ENCODE peak calls at places on chromosomes 5 and 9, in nine cellular contexts. Y is H1, S is vagina, O is ovary, K is IMR-90, P is uterus, A is spleen, M is heart left ventricle, V is tibial nerve. T is an unnamed sample.

GRCh38 chr9:135410831-135411473 is 68.6 kb upstream of the PPP1R26 start:
- DNase-seq in Y (no peak), S (no peak), O (no peak), K (no peak), P (no peak), A (peak; percentile 64), M (no peak), V (no peak), T (no peak)

GRCh38 chr5:36575367-36575781 is 31.0 kb upstream of the SLC1A3 start:
- DNase-seq in Y (no peak), S (no peak), O (peak; percentile 35), K (peak; percentile 15), P (no peak), A (no peak), M (no peak), V (no peak), T (no peak)

GRCh38 chr5:171842006-171842776 is 56.6 kb downstream of the SMIM23 start:
- DNase-seq in Y (no peak), S (no peak), O (no peak), K (no peak), P (no peak), A (peak; percentile 23), M (no peak), V (no peak), T (no peak)

GRCh38 chr9:116939605-116940004 is 252.5 kb downstream of the TRIM32 start:
- DNase-seq in Y (no peak), S (no peak), O (no peak), K (peak; percentile 89), P (no peak), A (no peak), M (no peak), V (no peak), T (no peak)

GRCh38 chr9:133282454-133283238 is 7.6 kb upstream of the ABO start:
- DNase-seq in Y (no peak), S (no peak), O (no peak), K (no peak), P (no peak), A (no peak), M (no peak), V (no peak), T (no peak)

GRCh38 chr5:14476791-14477435 is 104.7 kb upstream of the OTULINL start:
- DNase-seq in Y (no peak), S (no peak), O (no peak), K (peak; percentile 90), P (no peak), A (no peak), M (no peak), V (no peak), T (no peak)

GRCh38 chr5:1437452-1437851 is 7.8 kb downstream of the SLC6A3 start:
- DNase-seq in Y (peak; percentile 13), S (no peak), O (no peak), K (peak; percentile 26), P (no peak), A (no peak), M (no peak), V (no peak), T (no peak)

GRCh38 chr5:165209101-165209727 is 1703.8 kb downstream of the MAT2B start:
- DNase-seq in Y (no peak), S (no peak), O (no peak), K (peak; percentile 37), P (no peak), A (no peak), M (no peak), V (no peak), T (no peak)

GRCh38 chr5:136014049-136014516 is 14.7 kb upstream of the TGFBI start:
- DNase-seq in Y (no peak), S (no peak), O (no peak), K (no peak), P (peak; percentile 51), A (no peak), M (no peak), V (no peak), T (no peak)

GRCh38 chr9:115411993-115412452 is 294.1 kb upstream of the TNC start:
- DNase-seq in Y (no peak), S (no peak), O (no peak), K (peak; percentile 83), P (no peak), A (no peak), M (no peak), V (no peak), T (no peak)

GRCh38 chr5:119368238-119368630 is 12.4 kb downstream of the TNFAIP8 start:
- DNase-seq in Y (no peak), S (no peak), O (no peak), K (no peak), P (no peak), A (no peak), M (no peak), V (no peak), T (no peak)

GRCh38 chr9:128987800-128988199 is 40.3 kb downstream of the NUP188 start:
- DNase-seq in Y (no peak), S (no peak), O (no peak), K (peak; percentile 80), P (no peak), A (no peak), M (no peak), V (no peak), T (no peak)

GRCh38 chr5:43785198-43785597 is 182.2 kb downstream of the NNT start:
- DNase-seq in Y (no peak), S (no peak), O (no peak), K (no peak), P (no peak), A (no peak), M (no peak), V (no peak), T (no peak)

GRCh38 chr5:102547161-102547560 is 48.4 kb upstream of the SLCO6A1 start:
- DNase-seq in Y (no peak), S (no peak), O (no peak), K (no peak), P (no peak), A (no peak), M (no peak), V (no peak), T (no peak)

DNA sequence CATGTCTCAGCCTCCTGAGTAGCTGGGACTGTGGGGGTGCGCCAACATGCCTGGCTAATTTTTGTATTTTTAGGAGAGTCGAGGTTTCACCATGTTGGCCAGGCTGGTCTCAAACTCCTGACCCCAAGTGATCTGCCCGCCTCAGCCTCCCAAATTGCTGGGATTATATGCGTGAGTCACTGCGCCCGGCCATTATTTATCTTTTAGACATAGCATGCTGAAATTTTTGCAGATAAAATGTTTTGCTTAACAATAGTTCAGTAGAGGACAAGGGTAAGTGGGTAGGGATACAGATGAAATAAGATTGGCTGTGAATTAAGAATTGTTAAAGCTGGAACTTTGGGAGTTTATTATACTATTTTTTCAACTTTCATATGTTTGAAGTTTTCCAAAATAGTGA is 150.8 kb upstream of the GRHPR start:
- DNase-seq in Y (no peak), S (no peak), O (no peak), K (peak; percentile 11), P (no peak), A (no peak), M (no peak), V (no peak), T (no peak)
- H3K36me3 ChIP-seq in Y (no peaks in the 10 kb centered on the region), S (no peaks in the 10 kb centered on the region), O (no peaks in the 10 kb centered on the region), K (no peaks in the 10 kb centered on the region), P (no peaks in the 10 kb centered on the region), A (peaks cover 4% of the 10 kb centered on the region), M (no peaks in the 10 kb centered on the region), V (no peaks in the 10 kb centered on the region), T (no peaks in the 10 kb centered on the region)

GRCh38 chr5:114360362-114360761 is 1.5 kb upstream of the KCNN2 start:
- DNase-seq in Y (no peak), S (no peak), O (no peak), K (no peak), P (no peak), A (no peak), M (no peak), V (no peak), T (no peak)
- H3K4me3 ChIP-seq in Y (peak overlapping the region; percentile 54), S (peak overlapping the region; percentile 50), O (peak overlapping the region; percentile 37), K (peak overlapping the region; percentile 76), P (peak overlapping the region; percentile 47), A (peak overlapping the region; percentile 60), M (peak overlapping the region; percentile 82), V (no peak overlapping the region), T (peak overlapping the region; percentile 81)

GRCh38 chr9:1829719-1830118 is 185.4 kb upstream of the SMARCA2 start:
- DNase-seq in Y (no peak), S (no peak), O (no peak), K (no peak), P (no peak), A (no peak), M (no peak), V (no peak), T (no peak)
- TF ChIP-seq POLR2A in Y (no peak), S (no peak), O (no peak), K (no peak), P (no peak), A (no peak), M (no peak), V (no peak), T (no peak)

DNA sequence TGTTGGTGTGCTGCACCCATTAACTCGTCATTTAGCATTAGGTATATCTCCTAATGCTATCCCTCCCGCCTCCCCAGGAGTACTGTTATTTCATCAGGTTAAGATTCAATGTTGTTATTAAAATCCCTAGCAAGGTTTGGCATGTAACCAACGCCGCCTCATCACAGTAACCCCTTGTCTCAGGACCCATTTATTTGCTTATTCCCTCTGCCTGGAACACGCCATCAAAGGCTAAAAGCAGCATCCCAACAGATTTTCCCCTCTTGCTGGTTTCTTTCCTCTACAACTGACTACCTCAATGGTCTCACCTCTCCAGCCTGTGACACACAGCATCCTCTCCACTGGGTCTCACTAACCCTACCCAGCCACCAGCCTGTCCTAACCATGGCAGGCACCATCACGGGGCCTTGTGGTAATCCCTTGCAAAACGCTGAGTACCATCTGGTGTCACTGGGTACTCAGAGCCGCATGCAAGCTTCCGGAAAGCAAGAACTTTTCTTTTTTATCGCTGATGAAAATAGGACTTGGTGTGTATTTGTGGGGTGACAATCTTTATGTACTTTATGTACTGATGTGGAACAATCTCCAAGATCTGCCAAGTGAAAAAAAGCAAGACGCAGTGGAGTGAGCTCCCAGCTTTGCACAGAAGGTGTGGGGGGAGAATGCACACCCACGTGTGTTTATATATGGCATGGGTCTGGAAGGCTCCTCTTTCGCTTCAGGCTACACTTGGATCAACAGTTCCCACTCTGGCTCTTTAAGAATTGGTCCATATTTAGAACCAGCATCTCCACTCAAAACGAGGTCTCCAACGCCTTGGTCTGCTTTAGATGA is 6.1 kb downstream of the RPS14 start:
- DNase-seq in Y (no peak), S (no peak), O (no peak), K (no peak), P (no peak), A (no peak), M (no peak), V (no peak), T (no peak)
- H3K36me3 ChIP-seq in Y (peaks cover 47% of the 10 kb centered on the region), S (peaks cover 45% of the 10 kb centered on the region), O (no peaks in the 10 kb centered on the region), K (peaks cover 53% of the 10 kb centered on the region), P (no peaks in the 10 kb centered on the region), A (peaks cover 47% of the 10 kb centered on the region), M (peaks cover 39% of the 10 kb centered on the region), V (no peaks in the 10 kb centered on the region), T (peaks cover 15% of the 10 kb centered on the region)

T was measured in body of pancreas.